ENCODE peak calls at places on chromosomes 12 and 14, in ten cellular contexts. S, K, X, I, W, T, L, B, O and D are unnamed samples.

GRCh38 chr12:100720016-100720654 is 74.4 kb upstream of the ANO4 start:
- DNase-seq in W (no peak), O (no peak), T (no peak), L (no peak), I (no peak), K (no peak), B (peak; percentile 4), X (no peak), S (no peak), D (no peak)

GRCh38 chr12:96466939-96467751 is 22.2 kb upstream of the CFAP54 start:
- DNase-seq in L (no peak), X (no peak), I (no peak), T (no peak), O (no peak), S (no peak), W (no peak), B (no peak), K (no peak), D (no peak)

GRCh38 chr12:17793854-17794253 is 296.1 kb downstream of the RERGL start:
- DNase-seq in S (no peak), W (no peak), K (no peak), I (no peak), T (no peak), L (no peak), B (no peak), O (no peak), X (no peak), D (no peak)

GRCh38 chr12:129186952-129187351 is 333.7 kb downstream of the GLT1D1 start:
- DNase-seq in I (no peak), O (peak; percentile 40), X (no peak), B (no peak), T (no peak), S (peak; percentile 74), W (no peak), L (no peak), K (no peak), D (peak; percentile 69)

GRCh38 chr14:85934123-85934885 is 404.4 kb downstream of the FLRT2 start:
- DNase-seq in I (no peak), O (peak; percentile 9), L (peak; percentile 38), W (peak; percentile 80), T (peak; percentile 17), S (no peak), X (peak; percentile 47), B (peak; percentile 1), K (peak; percentile 1), D (no peak)

GRCh38 chr12:48681416-48681737 is 661 bp downstream of the KANSL2 start:
- DNase-seq in W (no peak), O (no peak), T (peak; percentile 18), X (no peak), B (peak; percentile 11), S (peak; percentile 68), K (peak; percentile 49), L (no peak), I (peak; percentile 36), D (peak; percentile 45)

GRCh38 chr12:129753596-129753995 is 150.2 kb downstream of the TMEM132D start:
- DNase-seq in S (peak; percentile 27), O (no peak), X (no peak), B (no peak), K (peak; percentile 88), W (no peak), T (no peak), L (no peak), I (no peak), D (no peak)

GRCh38 chr12:2154521-2154920 is 101.7 kb downstream of the CACNA1C start:
- DNase-seq in L (no peak), O (no peak), W (no peak), X (no peak), S (no peak), K (no peak), B (no peak), T (no peak), I (no peak), D (no peak)

GRCh38 chr12:67827820-67828383 is 161.3 kb upstream of the IFNG-AS1 start:
- DNase-seq in I (peak; percentile 59), K (peak; percentile 91), X (peak; percentile 5), B (peak; percentile 89), W (no peak), T (peak; percentile 37), L (no peak), O (no peak), S (peak; percentile 78), D (no peak)

GRCh38 chr12:38123566-38124246 is 192.9 kb upstream of the ALG10B start:
- DNase-seq in O (no peak), S (no peak), K (no peak), I (no peak), L (no peak), T (no peak), X (no peak), B (no peak), W (no peak), D (no peak)

GRCh38 chr14:52078093-52078492 is 9.2 kb upstream of the NID2 start:
- DNase-seq in I (no peak), B (peak; percentile 44), S (no peak), O (no peak), K (peak; percentile 55), L (no peak), W (no peak), X (no peak), T (no peak), D (no peak)

GRCh38 chr12:91226951-91227350 is 44.3 kb upstream of the DCN start:
- DNase-seq in S (no peak), I (no peak), L (no peak), K (no peak), T (no peak), B (no peak), W (no peak), O (no peak), X (no peak), D (no peak)

GRCh38 chr14:39434401-39434800 is 2.2 kb upstream of the FBXO33 start:
- DNase-seq in K (no peak), X (no peak), B (no peak), S (no peak), L (no peak), O (no peak), I (no peak), T (no peak), W (no peak), D (no peak)

GRCh38 chr12:262817-263216 is at the start of gene SLC6A13:
- DNase-seq in S (peak; percentile 8), W (no peak), X (no peak), T (no peak), L (no peak), I (no peak), K (no peak), O (no peak), B (no peak), D (peak; percentile 7)

GRCh38 chr12:262113-262512 is 523 bp downstream of the SLC6A13 start:
- DNase-seq in S (no peak), O (no peak), I (no peak), X (no peak), B (no peak), L (no peak), T (no peak), K (no peak), W (no peak), D (no peak)

GRCh38 chr12:265096-265495 is 2.5 kb upstream of the SLC6A13 start:
- DNase-seq in W (no peak), T (no peak), L (no peak), X (no peak), O (no peak), I (no peak), S (no peak), K (no peak), B (no peak), D (no peak)

GRCh38 chr12:263574-263973 is 938 bp upstream of the SLC6A13 start:
- DNase-seq in W (no peak), K (no peak), X (no peak), L (no peak), O (no peak), T (no peak), B (no peak), S (no peak), I (no peak), D (peak; percentile 10)

GRCh38 chr12:264269-264668 is 1.6 kb upstream of the SLC6A13 start:
- DNase-seq in I (no peak), K (no peak), S (no peak), X (no peak), B (peak; percentile 59), W (no peak), L (no peak), O (no peak), T (no peak), D (no peak)
- H3K27me3 ChIP-seq in I (no peaks in the 10 kb centered on the region), K (peaks cover 17% of the 10 kb centered on the region), S (no peaks in the 10 kb centered on the region), X (no peaks in the 10 kb centered on the region), B (no peaks in the 10 kb centered on the region), W (no peaks in the 10 kb centered on the region), L (peaks cover 42% of the 10 kb centered on the region), O (no peaks in the 10 kb centered on the region), T (no peaks in the 10 kb centered on the region), D (no peaks in the 10 kb centered on the region)

DNA sequence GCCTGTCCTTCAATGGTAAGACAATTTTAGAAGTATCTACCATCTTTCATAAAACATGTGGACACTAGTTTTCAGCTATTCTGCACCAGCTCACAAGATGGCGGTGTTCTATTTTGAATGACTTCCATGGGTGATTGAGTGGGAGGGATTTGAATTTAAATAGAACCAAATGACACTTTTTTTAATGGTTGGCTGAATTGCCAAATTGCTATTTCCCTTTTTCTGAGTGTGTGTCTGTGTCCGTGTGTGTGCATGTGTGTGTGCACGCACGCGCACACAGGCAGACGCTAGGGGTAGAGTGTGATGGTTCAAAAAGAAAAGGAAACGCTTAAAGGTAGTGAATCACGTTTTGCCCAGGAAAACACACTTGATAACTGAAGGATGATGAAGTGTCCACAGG is 362.6 kb downstream of the DAD1 start:
- DNase-seq in S (peak; percentile 51), W (peak; percentile 43), T (no peak), X (no peak), B (no peak), L (no peak), O (peak; percentile 68), K (no peak), I (no peak), D (peak; percentile 15)
- H3K4me3 ChIP-seq in S (no peak overlapping the region), W (no peak overlapping the region), T (no peak overlapping the region), X (no peak overlapping the region), B (no peak overlapping the region), L (no peak overlapping the region), O (no peak overlapping the region), K (no peak overlapping the region), I (no peak overlapping the region), D (no peak overlapping the region)

GRCh38 chr12:121800694-121801600 is 2.9 kb upstream of the SETD1B start:
- DNase-seq in K (peak; percentile 86), S (peak; percentile 83), X (peak; percentile 55), B (peak; percentile 89), O (peak; percentile 79), T (peak; percentile 70), I (peak; percentile 69), L (peak; percentile 83), W (peak; percentile 73), D (peak; percentile 88)
- H3K27me3 ChIP-seq in K (no peaks in the 10 kb centered on the region), S (no peaks in the 10 kb centered on the region), X (no peaks in the 10 kb centered on the region), B (no peaks in the 10 kb centered on the region), O (no peaks in the 10 kb centered on the region), T (no peaks in the 10 kb centered on the region), I (no peaks in the 10 kb centered on the region), L (no peaks in the 10 kb centered on the region), W (no peaks in the 10 kb centered on the region), D (no peaks in the 10 kb centered on the region)

DNA sequence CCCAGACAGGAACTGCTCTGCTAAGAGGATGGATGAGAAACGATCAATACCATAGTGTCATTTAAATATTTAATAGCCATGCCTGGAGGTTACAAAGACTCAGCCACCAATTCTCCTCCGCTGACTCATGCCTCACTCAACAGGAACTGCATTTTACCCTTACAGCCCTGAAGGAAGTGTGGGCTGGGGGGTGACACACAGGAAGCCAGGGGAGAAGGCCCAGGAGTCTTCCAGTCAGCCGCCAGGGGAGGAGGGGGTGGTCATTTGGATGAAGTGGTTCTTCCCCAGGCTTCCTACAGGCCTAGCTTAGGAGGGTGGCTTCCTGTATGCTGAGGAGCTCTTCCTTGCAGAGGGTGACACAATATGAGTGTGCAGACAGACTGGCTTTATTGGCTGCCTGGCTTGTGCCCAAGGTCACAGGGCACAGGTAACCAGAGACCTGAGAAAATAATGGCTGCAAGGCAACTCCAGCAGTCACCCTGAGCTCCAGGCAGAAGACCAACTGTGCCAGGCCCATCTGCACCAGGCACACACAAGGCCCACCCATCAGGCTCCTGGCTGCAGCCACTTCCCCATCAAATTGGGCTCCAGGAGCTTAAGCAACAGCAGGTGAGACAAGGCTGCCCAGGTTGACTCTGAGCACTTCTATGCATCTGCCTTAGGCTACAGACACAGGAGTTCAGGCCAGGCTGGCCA is 30.6 kb upstream of the RPLP0 start:
- DNase-seq in W (peak; percentile 56), K (peak; percentile 80), B (peak; percentile 86), T (no peak), L (peak; percentile 73), S (peak; percentile 99), I (peak; percentile 84), X (peak; percentile 69), O (peak; percentile 87), D (peak; percentile 66)
- H3K4me3 ChIP-seq in W (peak overlapping the region; percentile 11), K (peak overlapping the region; percentile 63), B (no peak overlapping the region), T (no peak overlapping the region), L (no peak overlapping the region), S (no peak overlapping the region), I (no peak overlapping the region), X (peak overlapping the region; percentile 7), O (peak overlapping the region; percentile 44), D (no peak overlapping the region)